ENCODE peak calls at places on chromosome X, in six cellular contexts. One of them, this sample, is unnamed.
A peak's percentile ranks its signal among the peaks of the same experiment; 100 is the strongest.

GRCh38 chrX:105533951-105534350 is 288.4 kb upstream of the NRK start:
- DNase-seq in CD8-positive, alpha-beta memory T cell: no peak
- DNase-seq in esophagus muscularis mucosa: no peak
- DNase-seq in naive thymus-derived CD4-positive, alpha-beta T cell: no peak
- DNase-seq in neural progenitor cell: no peak
- DNase-seq in GM23248: no peak
- DNase-seq in this sample: no peak

GRCh38 chrX:39460491-39460890 is 637.3 kb downstream of the BCOR start:
- DNase-seq in CD8-positive, alpha-beta memory T cell: no peak
- DNase-seq in esophagus muscularis mucosa: no peak
- DNase-seq in naive thymus-derived CD4-positive, alpha-beta T cell: no peak
- DNase-seq in neural progenitor cell: no peak
- DNase-seq in GM23248: no peak
- DNase-seq in this sample: no peak

GRCh38 chrX:22392176-22392814 is 119.6 kb downstream of the CBLL2 start:
- DNase-seq in CD8-positive, alpha-beta memory T cell: no peak
- DNase-seq in esophagus muscularis mucosa: no peak
- DNase-seq in naive thymus-derived CD4-positive, alpha-beta T cell: no peak
- DNase-seq in neural progenitor cell: no peak
- DNase-seq in GM23248: peak; percentile 24
- DNase-seq in this sample: no peak

GRCh38 chrX:53714580-53715335 is 28.2 kb upstream of the HUWE1 start:
- DNase-seq in CD8-positive, alpha-beta memory T cell: peak; percentile 70
- DNase-seq in esophagus muscularis mucosa: no peak
- DNase-seq in naive thymus-derived CD4-positive, alpha-beta T cell: peak; percentile 7
- DNase-seq in neural progenitor cell: no peak
- DNase-seq in GM23248: peak; percentile 40
- DNase-seq in this sample: no peak

GRCh38 chrX:68443155-68443868 is 10.0 kb upstream of the OPHN1 start:
- DNase-seq in CD8-positive, alpha-beta memory T cell: peak; percentile 20
- DNase-seq in esophagus muscularis mucosa: no peak
- DNase-seq in naive thymus-derived CD4-positive, alpha-beta T cell: no peak
- DNase-seq in neural progenitor cell: no peak
- DNase-seq in GM23248: peak; percentile 32
- DNase-seq in this sample: no peak

GRCh38 chrX:110132450-110133114 is 129.7 kb downstream of the TMEM164 start:
- DNase-seq in CD8-positive, alpha-beta memory T cell: no peak
- DNase-seq in esophagus muscularis mucosa: no peak
- DNase-seq in naive thymus-derived CD4-positive, alpha-beta T cell: no peak
- DNase-seq in neural progenitor cell: no peak
- DNase-seq in GM23248: peak; percentile 27
- DNase-seq in this sample: no peak

GRCh38 chrX:53156207-53156596 is 62.3 kb downstream of the KANTR start:
- DNase-seq in CD8-positive, alpha-beta memory T cell: no peak
- DNase-seq in esophagus muscularis mucosa: no peak
- DNase-seq in naive thymus-derived CD4-positive, alpha-beta T cell: no peak
- DNase-seq in neural progenitor cell: no peak
- DNase-seq in GM23248: no peak
- DNase-seq in this sample: no peak

GRCh38 chrX:125826774-125827451 is 339.2 kb downstream of the DCAF12L2 start:
- DNase-seq in CD8-positive, alpha-beta memory T cell: no peak
- DNase-seq in esophagus muscularis mucosa: no peak
- DNase-seq in naive thymus-derived CD4-positive, alpha-beta T cell: no peak
- DNase-seq in neural progenitor cell: no peak
- DNase-seq in GM23248: no peak
- DNase-seq in this sample: no peak

GRCh38 chrX:94633237-94633636 is 959.2 kb downstream of the FAM133A start:
- DNase-seq in CD8-positive, alpha-beta memory T cell: no peak
- DNase-seq in esophagus muscularis mucosa: no peak
- DNase-seq in naive thymus-derived CD4-positive, alpha-beta T cell: no peak
- DNase-seq in neural progenitor cell: no peak
- DNase-seq in GM23248: no peak
- DNase-seq in this sample: no peak

GRCh38 chrX:125203737-125204578 is 115.7 kb upstream of the TEX13C start:
- DNase-seq in CD8-positive, alpha-beta memory T cell: no peak
- DNase-seq in esophagus muscularis mucosa: no peak
- DNase-seq in naive thymus-derived CD4-positive, alpha-beta T cell: no peak
- DNase-seq in neural progenitor cell: peak; percentile 70
- DNase-seq in GM23248: peak; percentile 20
- DNase-seq in this sample: peak; percentile 28

GRCh38 chrX:85505801-85506200 is 126.3 kb upstream of the POF1B start:
- DNase-seq in CD8-positive, alpha-beta memory T cell: no peak
- DNase-seq in esophagus muscularis mucosa: no peak
- DNase-seq in naive thymus-derived CD4-positive, alpha-beta T cell: no peak
- DNase-seq in neural progenitor cell: no peak
- DNase-seq in GM23248: no peak
- DNase-seq in this sample: no peak

GRCh38 chrX:12080265-12080664 is 58.0 kb upstream of the FRMPD4 start:
- DNase-seq in CD8-positive, alpha-beta memory T cell: no peak
- DNase-seq in esophagus muscularis mucosa: no peak
- DNase-seq in naive thymus-derived CD4-positive, alpha-beta T cell: no peak
- DNase-seq in neural progenitor cell: peak; percentile 52
- DNase-seq in GM23248: peak; percentile 25
- DNase-seq in this sample: no peak

GRCh38 chrX:110847334-110847733 is 51.7 kb upstream of the CHRDL1 start:
- DNase-seq in CD8-positive, alpha-beta memory T cell: peak; percentile 4
- DNase-seq in esophagus muscularis mucosa: no peak
- DNase-seq in naive thymus-derived CD4-positive, alpha-beta T cell: no peak
- DNase-seq in neural progenitor cell: peak; percentile 77
- DNase-seq in GM23248: peak; percentile 55
- DNase-seq in this sample: no peak

GRCh38 chrX:53362439-53362838 is 60.0 kb downstream of the SMC1A start:
- DNase-seq in CD8-positive, alpha-beta memory T cell: peak; percentile 13
- DNase-seq in esophagus muscularis mucosa: no peak
- DNase-seq in naive thymus-derived CD4-positive, alpha-beta T cell: no peak
- DNase-seq in neural progenitor cell: no peak
- DNase-seq in GM23248: no peak
- DNase-seq in this sample: no peak

GRCh38 chrX:39931554-39932282 is 166.0 kb downstream of the BCOR start:
- DNase-seq in CD8-positive, alpha-beta memory T cell: no peak
- DNase-seq in esophagus muscularis mucosa: no peak
- DNase-seq in naive thymus-derived CD4-positive, alpha-beta T cell: no peak
- DNase-seq in neural progenitor cell: no peak
- DNase-seq in GM23248: no peak
- DNase-seq in this sample: no peak

GRCh38 chrX:151985955-151986354 is 11.5 kb upstream of the GABRE start:
- DNase-seq in CD8-positive, alpha-beta memory T cell: no peak
- DNase-seq in esophagus muscularis mucosa: no peak
- DNase-seq in naive thymus-derived CD4-positive, alpha-beta T cell: no peak
- DNase-seq in neural progenitor cell: no peak
- DNase-seq in GM23248: peak; percentile 82
- DNase-seq in this sample: peak; percentile 22

GRCh38 chrX:148537556-148538182 is 37.3 kb downstream of the AFF2 start:
- DNase-seq in CD8-positive, alpha-beta memory T cell: no peak
- DNase-seq in esophagus muscularis mucosa: no peak
- DNase-seq in naive thymus-derived CD4-positive, alpha-beta T cell: no peak
- DNase-seq in neural progenitor cell: peak; percentile 41
- DNase-seq in GM23248: no peak
- DNase-seq in this sample: no peak

GRCh38 chrX:40434947-40435346 is 145.8 kb upstream of the ATP6AP2 start:
- DNase-seq in CD8-positive, alpha-beta memory T cell: no peak
- DNase-seq in esophagus muscularis mucosa: no peak
- DNase-seq in naive thymus-derived CD4-positive, alpha-beta T cell: no peak
- DNase-seq in neural progenitor cell: peak; percentile 48
- DNase-seq in GM23248: peak; percentile 20
- DNase-seq in this sample: no peak

GRCh38 chrX:111098874-111099273 is 2.9 kb downstream of the PAK3 start:
- DNase-seq in CD8-positive, alpha-beta memory T cell: peak; percentile 60
- DNase-seq in esophagus muscularis mucosa: no peak
- DNase-seq in naive thymus-derived CD4-positive, alpha-beta T cell: peak; percentile 32
- DNase-seq in neural progenitor cell: peak; percentile 89
- DNase-seq in GM23248: peak; percentile 1
- DNase-seq in this sample: peak; percentile 65

GRCh38 chrX:101191217-101191750 is 28.3 kb upstream of the DRP2 start:
- DNase-seq in CD8-positive, alpha-beta memory T cell: no peak
- DNase-seq in esophagus muscularis mucosa: no peak
- DNase-seq in naive thymus-derived CD4-positive, alpha-beta T cell: no peak
- DNase-seq in neural progenitor cell: peak; percentile 77
- DNase-seq in GM23248: peak; percentile 36
- DNase-seq in this sample: peak; percentile 18

GRCh38 chrX:100674705-100675104 is 30.7 kb downstream of the SRPX2 start:
- DNase-seq in CD8-positive, alpha-beta memory T cell: no peak
- DNase-seq in esophagus muscularis mucosa: no peak
- DNase-seq in naive thymus-derived CD4-positive, alpha-beta T cell: no peak
- DNase-seq in neural progenitor cell: no peak
- DNase-seq in GM23248: no peak
- DNase-seq in this sample: no peak

GRCh38 chrX:109472939-109473713 is 8.8 kb downstream of the GUCY2F start:
- DNase-seq in CD8-positive, alpha-beta memory T cell: no peak
- DNase-seq in esophagus muscularis mucosa: no peak
- DNase-seq in naive thymus-derived CD4-positive, alpha-beta T cell: no peak
- DNase-seq in neural progenitor cell: peak; percentile 85
- DNase-seq in GM23248: peak; percentile 66
- DNase-seq in this sample: no peak

GRCh38 chrX:142076633-142077032 is 128.5 kb downstream of the MAGEC2 start:
- DNase-seq in CD8-positive, alpha-beta memory T cell: no peak
- DNase-seq in esophagus muscularis mucosa: no peak
- DNase-seq in naive thymus-derived CD4-positive, alpha-beta T cell: no peak
- DNase-seq in neural progenitor cell: no peak
- DNase-seq in GM23248: no peak
- DNase-seq in this sample: no peak

GRCh38 chrX:76550016-76550415 is 122.5 kb downstream of the MAGEE1 start:
- DNase-seq in CD8-positive, alpha-beta memory T cell: no peak
- DNase-seq in esophagus muscularis mucosa: no peak
- DNase-seq in naive thymus-derived CD4-positive, alpha-beta T cell: no peak
- DNase-seq in neural progenitor cell: no peak
- DNase-seq in GM23248: no peak
- DNase-seq in this sample: no peak
- H3K4me1 ChIP-seq in CD8-positive, alpha-beta memory T cell: no peaks in the 10 kb centered on the region
- H3K4me1 ChIP-seq in esophagus muscularis mucosa: no peaks in the 10 kb centered on the region
- H3K4me1 ChIP-seq in naive thymus-derived CD4-positive, alpha-beta T cell: no peaks in the 10 kb centered on the region
- H3K4me1 ChIP-seq in neural progenitor cell: no peaks in the 10 kb centered on the region
- H3K4me1 ChIP-seq in GM23248: no peaks in the 10 kb centered on the region
- H3K4me1 ChIP-seq in this sample: no peaks in the 10 kb centered on the region

DNA sequence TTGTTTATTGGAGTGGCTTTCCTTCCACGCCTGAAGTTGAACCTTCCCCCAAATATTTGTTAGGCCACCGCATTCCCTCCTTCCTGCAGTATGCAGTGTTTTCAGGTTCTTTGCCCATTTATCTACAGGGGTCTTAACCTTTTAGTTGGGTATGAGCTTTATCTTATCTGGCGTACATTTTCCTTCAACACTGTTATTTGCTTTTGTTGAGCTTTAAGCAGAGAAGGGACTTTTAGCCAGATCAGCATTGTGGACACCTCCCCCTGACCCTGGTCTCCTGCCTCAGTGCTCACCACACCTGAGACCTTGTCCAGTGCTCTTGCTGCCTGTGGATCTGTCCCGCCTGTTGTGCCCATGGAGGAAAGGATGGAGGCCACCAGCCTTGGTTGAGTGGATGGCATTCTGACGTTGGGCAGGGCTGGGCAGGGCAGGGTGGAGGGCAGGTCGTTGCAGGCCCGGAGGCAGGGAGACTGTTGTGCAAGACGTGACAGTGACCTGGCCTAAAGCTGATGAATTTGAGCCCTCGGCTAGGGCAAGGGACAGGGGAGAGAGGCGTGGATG is 1.0 kb upstream of the DUSP9 start:
- DNase-seq in CD8-positive, alpha-beta memory T cell: no peak
- DNase-seq in esophagus muscularis mucosa: no peak
- DNase-seq in naive thymus-derived CD4-positive, alpha-beta T cell: no peak
- DNase-seq in neural progenitor cell: no peak
- DNase-seq in GM23248: no peak
- DNase-seq in this sample: peak; percentile 29
- H3K4me3 ChIP-seq in CD8-positive, alpha-beta memory T cell: no peak overlapping the region
- H3K4me3 ChIP-seq in esophagus muscularis mucosa: no peak overlapping the region
- H3K4me3 ChIP-seq in naive thymus-derived CD4-positive, alpha-beta T cell: no peak overlapping the region
- H3K4me3 ChIP-seq in neural progenitor cell: no peak overlapping the region
- H3K4me3 ChIP-seq in GM23248: no peak overlapping the region
- H3K4me3 ChIP-seq in this sample: no peak overlapping the region

GRCh38 chrX:8639949-8640348 is 92.0 kb downstream of the ANOS1 start:
- DNase-seq in CD8-positive, alpha-beta memory T cell: no peak
- DNase-seq in esophagus muscularis mucosa: no peak
- DNase-seq in naive thymus-derived CD4-positive, alpha-beta T cell: no peak
- DNase-seq in neural progenitor cell: peak; percentile 18
- DNase-seq in GM23248: no peak
- DNase-seq in this sample: no peak
- H3K27ac ChIP-seq in CD8-positive, alpha-beta memory T cell: no peak overlapping the region
- H3K27ac ChIP-seq in esophagus muscularis mucosa: no peak overlapping the region
- H3K27ac ChIP-seq in naive thymus-derived CD4-positive, alpha-beta T cell: no peak overlapping the region
- H3K27ac ChIP-seq in neural progenitor cell: peak overlapping the region; percentile 21
- H3K27ac ChIP-seq in GM23248: no peak overlapping the region
- H3K27ac ChIP-seq in this sample: no peak overlapping the region

DNA sequence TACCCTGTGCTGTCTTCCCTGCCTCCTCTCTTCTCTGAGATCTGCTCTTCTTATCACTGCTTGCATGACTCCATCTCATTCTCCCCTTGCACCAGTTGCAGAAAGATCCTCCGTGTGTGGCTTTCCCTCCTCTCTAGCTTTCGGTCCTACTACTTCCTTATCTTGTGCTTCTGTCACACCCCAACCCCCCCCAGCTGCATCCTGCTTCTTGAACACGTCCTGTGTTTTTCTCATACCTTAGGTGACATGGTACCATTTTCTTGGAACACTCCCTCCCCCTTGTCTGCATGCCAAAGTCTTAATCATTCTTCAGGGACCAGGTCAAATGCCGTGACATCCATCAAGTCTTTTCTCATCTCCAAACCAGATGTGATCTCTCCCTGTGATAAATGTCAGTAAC is 46.4 kb downstream of the FHL1 start:
- DNase-seq in CD8-positive, alpha-beta memory T cell: no peak
- DNase-seq in esophagus muscularis mucosa: no peak
- DNase-seq in naive thymus-derived CD4-positive, alpha-beta T cell: no peak
- DNase-seq in neural progenitor cell: no peak
- DNase-seq in GM23248: no peak
- DNase-seq in this sample: no peak
- H3K4me1 ChIP-seq in CD8-positive, alpha-beta memory T cell: peaks cover 18% of the 10 kb centered on the region
- H3K4me1 ChIP-seq in esophagus muscularis mucosa: peaks cover 62% of the 10 kb centered on the region
- H3K4me1 ChIP-seq in naive thymus-derived CD4-positive, alpha-beta T cell: peaks cover 24% of the 10 kb centered on the region
- H3K4me1 ChIP-seq in neural progenitor cell: no peaks in the 10 kb centered on the region
- H3K4me1 ChIP-seq in GM23248: peaks cover 16% of the 10 kb centered on the region
- H3K4me1 ChIP-seq in this sample: peaks cover 32% of the 10 kb centered on the region

DNA sequence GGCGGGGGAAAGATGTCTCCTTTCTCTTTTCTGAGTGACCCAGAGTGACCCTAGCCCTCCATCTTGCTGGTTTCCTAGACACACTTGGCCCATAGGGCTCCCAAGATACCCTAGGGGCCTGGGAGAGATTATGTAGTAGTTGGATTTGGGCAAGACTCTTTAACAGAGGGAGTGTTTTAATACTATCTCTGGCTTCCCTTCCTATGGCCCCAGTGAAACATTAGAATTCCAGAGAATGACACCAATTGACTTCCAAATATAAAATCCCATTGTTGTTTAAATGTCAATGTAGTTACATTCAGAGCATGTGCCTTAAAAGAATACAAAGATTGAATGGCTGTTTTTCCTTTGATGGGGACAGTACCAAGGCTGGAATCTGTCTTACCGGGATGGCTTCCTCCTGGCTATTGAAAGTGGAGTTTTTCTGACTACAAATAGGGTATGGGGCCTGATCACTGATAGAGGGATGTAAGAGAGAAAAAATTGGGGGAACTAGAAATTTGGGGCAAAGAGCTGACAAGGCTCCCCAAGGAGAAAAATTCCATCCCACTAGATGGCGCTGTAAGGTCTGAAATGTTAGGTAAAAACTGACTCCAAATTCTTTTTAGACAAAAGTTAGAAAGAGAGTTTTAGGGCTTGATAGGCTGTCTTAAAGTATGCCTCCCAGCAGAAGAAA is 10.7 kb downstream of the TENT5D start:
- DNase-seq in CD8-positive, alpha-beta memory T cell: no peak
- DNase-seq in esophagus muscularis mucosa: no peak
- DNase-seq in naive thymus-derived CD4-positive, alpha-beta T cell: no peak
- DNase-seq in neural progenitor cell: peak; percentile 1
- DNase-seq in GM23248: peak; percentile 0
- DNase-seq in this sample: no peak
- H3K4me3 ChIP-seq in CD8-positive, alpha-beta memory T cell: no peak overlapping the region
- H3K4me3 ChIP-seq in esophagus muscularis mucosa: no peak overlapping the region
- H3K4me3 ChIP-seq in naive thymus-derived CD4-positive, alpha-beta T cell: no peak overlapping the region
- H3K4me3 ChIP-seq in neural progenitor cell: no peak overlapping the region
- H3K4me3 ChIP-seq in GM23248: no peak overlapping the region
- H3K4me3 ChIP-seq in this sample: no peak overlapping the region

GRCh38 chrX:18883234-18883960 is 100.5 kb downstream of the PHKA2 start:
- DNase-seq in CD8-positive, alpha-beta memory T cell: no peak
- DNase-seq in esophagus muscularis mucosa: no peak
- DNase-seq in naive thymus-derived CD4-positive, alpha-beta T cell: no peak
- DNase-seq in neural progenitor cell: no peak
- DNase-seq in GM23248: no peak
- DNase-seq in this sample: peak; percentile 79
- H3K27ac ChIP-seq in CD8-positive, alpha-beta memory T cell: no peak overlapping the region
- H3K27ac ChIP-seq in esophagus muscularis mucosa: no peak overlapping the region
- H3K27ac ChIP-seq in naive thymus-derived CD4-positive, alpha-beta T cell: no peak overlapping the region
- H3K27ac ChIP-seq in neural progenitor cell: no peak overlapping the region
- H3K27ac ChIP-seq in GM23248: no peak overlapping the region
- H3K27ac ChIP-seq in this sample: peak overlapping the region; percentile 89

This sample was measured in tibial artery.